ENCODE peak calls at places on chromosome 11, in ten cellular contexts. C, A, D, S, W, F, V, X, U and L are unnamed samples.
A peak's percentile ranks its signal among the peaks of the same experiment; 100 is the strongest.

GRCh38 chr11:17747131-17747955 is 12.8 kb downstream of the KCNC1 start:
- DNase-seq in C (no peak), A (no peak), D (no peak), S (no peak), W (no peak), F (no peak), V (no peak), X (peak; percentile 27), U (no peak), L (no peak)

GRCh38 chr11:116733959-116734517 is 38.7 kb downstream of the BUD13 start:
- DNase-seq in C (no peak), A (no peak), D (no peak), S (no peak), W (no peak), F (no peak), V (no peak), X (no peak), U (no peak), L (no peak)

GRCh38 chr11:43619863-43620505 is 60.6 kb upstream of the HSD17B12 start:
- DNase-seq in C (no peak), A (no peak), D (no peak), S (no peak), W (no peak), F (no peak), V (no peak), X (no peak), U (no peak), L (no peak)

GRCh38 chr11:728901-729491 is 18.3 kb upstream of the TALDO1 start:
- DNase-seq in C (no peak), A (no peak), D (no peak), S (no peak), W (no peak), F (no peak), V (no peak), X (no peak), U (no peak), L (no peak)

GRCh38 chr11:74325649-74326645 is 14.5 kb upstream of the P4HA3 start:
- DNase-seq in C (peak; percentile 26), A (peak; percentile 69), D (peak; percentile 75), S (no peak), W (no peak), F (peak; percentile 80), V (no peak), X (no peak), U (no peak), L (no peak)

GRCh38 chr11:79167510-79168188 is 273.2 kb downstream of the TENM4 start:
- DNase-seq in C (no peak), A (no peak), D (no peak), S (no peak), W (no peak), F (no peak), V (no peak), X (no peak), U (peak; percentile 37), L (no peak)

GRCh38 chr11:6611092-6612007 is 666 bp downstream of the TAF10 start:
- DNase-seq in C (peak; percentile 67), A (peak; percentile 43), D (peak; percentile 59), S (peak; percentile 38), W (no peak), F (peak; percentile 76), V (no peak), X (peak; percentile 64), U (no peak), L (peak; percentile 20)

GRCh38 chr11:19869946-19870589 is 157.4 kb downstream of the NAV2 start:
- DNase-seq in C (no peak), A (no peak), D (no peak), S (no peak), W (no peak), F (no peak), V (no peak), X (no peak), U (no peak), L (no peak)

GRCh38 chr11:107840120-107840479 is 18.5 kb downstream of the SLC35F2 start:
- DNase-seq in C (peak; percentile 31), A (no peak), D (peak; percentile 42), S (no peak), W (no peak), F (no peak), V (no peak), X (no peak), U (no peak), L (no peak)

GRCh38 chr11:81725691-81726090 is 1008.0 kb downstream of the FAM181B start:
- DNase-seq in C (no peak), A (no peak), D (no peak), S (no peak), W (no peak), F (no peak), V (no peak), X (no peak), U (no peak), L (no peak)

GRCh38 chr11:2517016-2517385 is 72.2 kb downstream of the KCNQ1 start:
- DNase-seq in C (no peak), A (peak; percentile 4), D (no peak), S (peak; percentile 8), W (no peak), F (peak; percentile 38), V (no peak), X (peak; percentile 56), U (no peak), L (no peak)

GRCh38 chr11:88535266-88535665 is 197.7 kb upstream of the CTSC start:
- DNase-seq in C (no peak), A (no peak), D (peak; percentile 7), S (no peak), W (no peak), F (no peak), V (no peak), X (no peak), U (peak; percentile 15), L (no peak)